ENCODE peak calls at places on chromosomes 1 and 21, in five cellular contexts. N is iPS DF 6.9, Y is substantia nigra, D is AG04450, E is GM23248. L is an unnamed sample.

GRCh38 chr1:3068400-3069361 is at the start of gene PRDM16:
- DNase-seq in N (no peak), Y (no peak), D (no peak), E (peak; percentile 58), L (peak; percentile 79)

GRCh38 chr1:60488857-60489256 is 415.3 kb upstream of the C1orf87 start:
- DNase-seq in N (no peak), Y (no peak), D (no peak), E (no peak), L (no peak)

GRCh38 chr1:16161717-16162116 is 5.8 kb upstream of the EPHA2 start:
- DNase-seq in N (no peak), Y (no peak), D (no peak), E (no peak), L (no peak)

GRCh38 chr1:230327892-230328284 is 98.2 kb downstream of the PGBD5 start:
- DNase-seq in N (no peak), Y (no peak), D (no peak), E (no peak), L (no peak)

GRCh38 chr1:101959456-101959855 is 37.3 kb downstream of the OLFM3 start:
- DNase-seq in N (no peak), Y (no peak), D (no peak), E (no peak), L (no peak)

GRCh38 chr1:5632226-5632625 is 360.0 kb downstream of the NPHP4 start:
- DNase-seq in N (no peak), Y (no peak), D (no peak), E (no peak), L (no peak)

GRCh38 chr1:19885821-19886220 is 3.6 kb downstream of the OTUD3 start:
- DNase-seq in N (no peak), Y (no peak), D (no peak), E (peak; percentile 56), L (no peak)

GRCh38 chr1:234722267-234722704 is 112.3 kb upstream of the IRF2BP2 start:
- DNase-seq in N (no peak), Y (no peak), D (no peak), E (no peak), L (no peak)

GRCh38 chr1:114854693-114855320 is at the start of gene SYCP1:
- DNase-seq in N (no peak), Y (no peak), D (no peak), E (peak; percentile 20), L (no peak)

GRCh38 chr1:167663002-167663772 is 33.2 kb downstream of the RCSD1 start:
- DNase-seq in N (no peak), Y (no peak), D (no peak), E (peak; percentile 83), L (no peak)

GRCh38 chr1:79110749-79111148 is 104.2 kb upstream of the ADGRL4 start:
- DNase-seq in N (no peak), Y (no peak), D (no peak), E (no peak), L (no peak)

GRCh38 chr1:79109445-79109844 is 102.9 kb upstream of the ADGRL4 start:
- DNase-seq in N (no peak), Y (no peak), D (no peak), E (no peak), L (no peak)

GRCh38 chr1:79117376-79117775 is 110.8 kb upstream of the ADGRL4 start:
- DNase-seq in N (no peak), Y (no peak), D (no peak), E (peak; percentile 24), L (no peak)

GRCh38 chr1:79113836-79114235 is 107.3 kb upstream of the ADGRL4 start:
- DNase-seq in N (no peak), Y (no peak), D (no peak), E (no peak), L (no peak)
- H3K27ac ChIP-seq in N (no peak overlapping the region), Y (no peak overlapping the region), D (no peak overlapping the region), E (no peak overlapping the region), L (no peak overlapping the region)

DNA sequence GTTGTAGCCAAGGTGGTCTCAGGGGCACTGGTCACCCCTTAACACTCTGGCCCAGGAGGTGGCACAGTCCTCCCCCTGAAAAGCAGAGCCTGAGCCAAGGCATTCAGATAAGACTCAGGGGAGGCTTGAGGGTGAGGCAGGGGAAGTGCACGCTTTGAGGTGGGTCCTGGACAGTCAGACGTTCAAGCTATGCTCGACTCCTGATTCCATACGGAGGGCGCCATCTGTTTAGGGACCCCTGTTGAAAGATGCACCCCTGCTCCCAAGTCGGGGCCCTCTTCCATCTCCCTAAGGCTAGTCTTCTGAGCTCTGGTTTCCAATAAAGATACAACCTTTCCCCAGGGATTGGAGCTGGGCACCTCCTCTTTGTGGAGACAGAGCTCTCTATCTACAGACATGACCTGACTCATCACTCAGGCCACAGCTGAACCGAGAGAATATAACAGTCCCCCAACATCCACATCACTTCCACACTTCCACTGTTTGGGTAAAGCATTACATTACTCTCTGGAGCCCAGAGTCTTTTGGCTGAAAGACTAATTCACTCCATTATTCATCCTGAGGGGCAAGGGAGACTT is 13.1 kb upstream of the CHI3L1 start:
- DNase-seq in N (no peak), Y (no peak), D (no peak), E (peak; percentile 84), L (peak; percentile 35)
- H3K27ac ChIP-seq in N (no peak overlapping the region), Y (no peak overlapping the region), D (peak overlapping the region; percentile 92), E (peak overlapping the region; percentile 81), L (peak overlapping the region; percentile 20)

DNA sequence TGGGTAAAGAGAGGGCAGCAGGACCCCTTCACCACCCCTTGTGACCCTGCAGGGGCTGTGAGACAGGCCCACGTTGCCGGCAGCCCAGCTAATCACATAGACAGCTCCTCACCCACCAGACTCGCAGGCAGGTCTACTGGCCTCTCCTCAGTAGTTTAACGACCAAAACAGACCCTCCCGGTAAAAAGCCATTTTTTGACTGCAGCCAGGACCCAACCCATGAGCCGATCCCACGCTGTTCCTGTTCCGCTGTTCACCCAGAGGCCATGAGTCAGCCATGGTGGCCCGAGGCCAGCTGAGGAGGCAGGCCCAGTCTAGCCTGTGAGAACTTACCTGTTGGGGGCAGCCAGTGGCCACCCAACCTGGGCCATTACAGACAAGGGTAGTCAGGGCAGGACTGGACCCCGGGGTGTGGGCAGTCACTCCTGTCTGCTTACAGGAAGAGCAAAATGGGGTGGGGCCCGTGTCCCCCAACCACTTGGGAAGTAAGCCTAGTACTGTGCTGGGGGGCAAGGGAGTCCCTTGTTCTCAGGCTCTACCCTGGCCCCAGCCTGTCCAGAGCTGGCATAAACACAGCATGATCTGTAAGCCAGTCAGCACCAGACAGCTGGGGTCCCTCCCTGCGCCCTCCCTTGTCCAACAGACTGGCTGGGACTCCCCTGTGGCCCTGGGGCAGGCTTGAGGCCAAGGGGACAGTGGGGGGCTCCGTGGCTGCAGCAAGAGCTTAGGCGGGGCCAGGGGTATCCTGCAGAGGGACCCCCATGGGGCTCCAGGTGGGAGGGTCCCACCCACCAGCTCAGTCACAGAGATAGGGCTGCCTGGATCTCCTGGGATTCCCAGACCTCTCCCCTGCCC is 61.9 kb downstream of the WNT9A start:
- DNase-seq in N (no peak), Y (no peak), D (no peak), E (peak; percentile 73), L (peak; percentile 70)
- H3K27ac ChIP-seq in N (no peak overlapping the region), Y (no peak overlapping the region), D (no peak overlapping the region), E (no peak overlapping the region), L (no peak overlapping the region)

GRCh38 chr1:225899044-225899925 is 10.3 kb upstream of the LEFTY1 start:
- DNase-seq in N (peak; percentile 96), Y (no peak), D (no peak), E (no peak), L (no peak)
- H3K27ac ChIP-seq in N (no peak overlapping the region), Y (no peak overlapping the region), D (no peak overlapping the region), E (no peak overlapping the region), L (no peak overlapping the region)

GRCh38 chr1:110605901-110606783 is at the start of gene KCNA2:
- DNase-seq in N (no peak), Y (no peak), D (no peak), E (peak; percentile 32), L (peak; percentile 68)

GRCh38 chr1:110604586-110605148 is 1.5 kb downstream of the KCNA2 start:
- DNase-seq in N (no peak), Y (no peak), D (no peak), E (no peak), L (no peak)

GRCh38 chr1:110606784-110607662 is 865 bp upstream of the KCNA2 start:
- DNase-seq in N (no peak), Y (no peak), D (no peak), E (peak; percentile 23), L (no peak)

GRCh38 chr1:110607663-110608230 is 1.6 kb upstream of the KCNA2 start:
- DNase-seq in N (no peak), Y (no peak), D (no peak), E (no peak), L (no peak)

GRCh38 chr1:110605446-110605845 is 712 bp downstream of the KCNA2 start:
- DNase-seq in N (no peak), Y (no peak), D (no peak), E (no peak), L (no peak)
- H3K27ac ChIP-seq in N (no peak overlapping the region), Y (peak overlapping the region; percentile 84), D (no peak overlapping the region), E (no peak overlapping the region), L (no peak overlapping the region)

GRCh38 chr1:8118031-8118451 is 91.9 kb upstream of the ERRFI1 start:
- DNase-seq in N (no peak), Y (no peak), D (no peak), E (no peak), L (no peak)
- H3K27ac ChIP-seq in N (no peak overlapping the region), Y (no peak overlapping the region), D (peak overlapping the region; percentile 81), E (no peak overlapping the region), L (peak overlapping the region; percentile 24)

GRCh38 chr21:34129971-34130597 is 56.7 kb downstream of the MRPS6 start:
- DNase-seq in N (no peak), Y (no peak), D (no peak), E (peak; percentile 52), L (no peak)

GRCh38 chr21:34128124-34128523 is 54.7 kb downstream of the MRPS6 start:
- DNase-seq in N (no peak), Y (no peak), D (no peak), E (peak; percentile 4), L (no peak)

GRCh38 chr21:34130598-34130985 is 57.2 kb downstream of the MRPS6 start:
- DNase-seq in N (no peak), Y (no peak), D (no peak), E (no peak), L (no peak)

GRCh38 chr21:34128674-34129038 is 55.3 kb downstream of the MRPS6 start:
- DNase-seq in N (no peak), Y (no peak), D (no peak), E (no peak), L (no peak)

GRCh38 chr21:34129039-34129891 is 55.9 kb downstream of the MRPS6 start:
- DNase-seq in N (no peak), Y (no peak), D (peak; percentile 78), E (peak; percentile 94), L (no peak)
- H3K27ac ChIP-seq in N (no peak overlapping the region), Y (peak overlapping the region; percentile 35), D (peak overlapping the region; percentile 88), E (peak overlapping the region; percentile 82), L (peak overlapping the region; percentile 33)

L was measured in upper lobe of right lung.